ENCODE peak calls at places on chromosomes 16 and 17, in five cellular contexts. X, L, N, V and W are unnamed samples.

GRCh38 chr16:5604770-5605169 is 507.2 kb upstream of the EEF2KMT start:
- DNase-seq in X (no peak), N (peak; percentile 13), V (no peak), L (peak; percentile 8), W (no peak)

GRCh38 chr16:86833136-86833535 is 254.8 kb downstream of the FOXL1 start:
- DNase-seq in N (no peak), V (no peak), X (no peak), L (no peak), W (no peak)

GRCh38 chr17:6070895-6071511 is 824 bp downstream of the WSCD1 start:
- DNase-seq in X (no peak), L (no peak), N (peak; percentile 39), V (no peak), W (no peak)

GRCh38 chr17:74110467-74110866 is 93.0 kb upstream of the RPL38 start:
- DNase-seq in L (no peak), N (no peak), V (no peak), X (no peak), W (no peak)

GRCh38 chr16:15498427-15499175 is 64.2 kb downstream of the BMERB1 start:
- DNase-seq in X (no peak), V (no peak), N (no peak), L (no peak), W (no peak)

GRCh38 chr17:1940810-1941185 is 84.3 kb downstream of the RTN4RL1 start:
- DNase-seq in X (no peak), N (no peak), L (no peak), V (no peak), W (no peak)

GRCh38 chr16:11570796-11571195 is 15.9 kb downstream of the LITAF start:
- DNase-seq in N (no peak), X (no peak), L (no peak), V (no peak), W (no peak)

GRCh38 chr17:15947976-15948752 is 3.2 kb downstream of the ADORA2B start:
- DNase-seq in X (no peak), N (no peak), V (no peak), L (no peak), W (no peak)

GRCh38 chr17:60109161-60109560 is 30.4 kb upstream of the HEATR6 start:
- DNase-seq in N (no peak), L (no peak), V (no peak), X (no peak), W (no peak)

GRCh38 chr17:75238684-75239191 is 22.7 kb downstream of the GGA3 start:
- DNase-seq in L (peak; percentile 89), N (peak; percentile 70), V (peak; percentile 43), X (peak; percentile 45), W (peak; percentile 62)

GRCh38 chr16:66605177-66605999 is 884 bp downstream of the CMTM3 start:
- DNase-seq in L (peak; percentile 38), V (no peak), X (no peak), N (peak; percentile 59), W (no peak)

GRCh38 chr17:73724341-73724740 is 80.1 kb upstream of the SDK2 start:
- DNase-seq in V (no peak), L (no peak), X (no peak), N (no peak), W (no peak)

DNA sequence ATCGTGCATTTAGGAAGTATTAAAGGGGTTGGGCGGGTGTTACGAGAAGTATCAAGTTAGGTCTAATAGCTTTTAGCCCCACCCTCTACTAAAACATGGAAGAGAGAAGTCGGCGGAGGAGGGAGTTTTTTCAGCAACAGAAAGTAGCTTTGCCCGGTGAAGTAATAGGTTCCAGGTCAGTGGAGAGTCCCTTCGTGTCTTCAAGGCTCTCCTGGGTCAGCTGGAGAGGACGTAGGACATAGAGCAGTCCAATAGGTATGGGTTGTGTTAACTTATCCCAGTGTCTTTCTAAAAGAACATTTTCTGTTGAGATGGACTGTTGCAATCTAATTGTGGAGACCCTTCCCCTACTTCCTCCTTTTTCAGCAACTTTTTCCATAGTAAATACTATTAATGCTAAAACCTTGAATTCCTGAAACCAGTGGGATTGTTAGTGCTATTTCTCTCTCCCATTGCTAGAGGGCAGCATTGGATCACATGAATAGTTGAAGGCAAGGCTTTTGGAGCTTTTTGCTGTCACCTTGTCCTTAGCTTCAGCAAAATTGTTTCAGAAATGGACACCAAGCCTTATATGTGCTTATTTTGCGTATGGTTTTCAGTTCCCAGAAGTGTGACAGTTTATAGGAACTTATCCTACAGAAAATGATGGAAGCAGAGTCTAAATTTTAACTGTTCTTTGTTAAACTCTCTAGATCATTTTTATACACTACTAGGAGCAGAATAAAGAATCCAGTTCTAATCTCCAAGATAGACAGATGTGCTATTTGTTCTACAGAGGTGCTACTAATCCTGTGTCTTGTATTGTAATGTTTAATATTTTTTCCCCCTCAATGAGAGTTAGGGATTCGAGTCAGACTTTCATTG is 38.4 kb downstream of the UTP18 start:
- DNase-seq in X (no peak), V (peak; percentile 20), N (peak; percentile 23), L (peak; percentile 55), W (no peak)
- TF ChIP-seq CTCF in X (peak; percentile 72), V (peak; percentile 84), N (peak; percentile 35), L (peak; percentile 86), W (no peak)

DNA sequence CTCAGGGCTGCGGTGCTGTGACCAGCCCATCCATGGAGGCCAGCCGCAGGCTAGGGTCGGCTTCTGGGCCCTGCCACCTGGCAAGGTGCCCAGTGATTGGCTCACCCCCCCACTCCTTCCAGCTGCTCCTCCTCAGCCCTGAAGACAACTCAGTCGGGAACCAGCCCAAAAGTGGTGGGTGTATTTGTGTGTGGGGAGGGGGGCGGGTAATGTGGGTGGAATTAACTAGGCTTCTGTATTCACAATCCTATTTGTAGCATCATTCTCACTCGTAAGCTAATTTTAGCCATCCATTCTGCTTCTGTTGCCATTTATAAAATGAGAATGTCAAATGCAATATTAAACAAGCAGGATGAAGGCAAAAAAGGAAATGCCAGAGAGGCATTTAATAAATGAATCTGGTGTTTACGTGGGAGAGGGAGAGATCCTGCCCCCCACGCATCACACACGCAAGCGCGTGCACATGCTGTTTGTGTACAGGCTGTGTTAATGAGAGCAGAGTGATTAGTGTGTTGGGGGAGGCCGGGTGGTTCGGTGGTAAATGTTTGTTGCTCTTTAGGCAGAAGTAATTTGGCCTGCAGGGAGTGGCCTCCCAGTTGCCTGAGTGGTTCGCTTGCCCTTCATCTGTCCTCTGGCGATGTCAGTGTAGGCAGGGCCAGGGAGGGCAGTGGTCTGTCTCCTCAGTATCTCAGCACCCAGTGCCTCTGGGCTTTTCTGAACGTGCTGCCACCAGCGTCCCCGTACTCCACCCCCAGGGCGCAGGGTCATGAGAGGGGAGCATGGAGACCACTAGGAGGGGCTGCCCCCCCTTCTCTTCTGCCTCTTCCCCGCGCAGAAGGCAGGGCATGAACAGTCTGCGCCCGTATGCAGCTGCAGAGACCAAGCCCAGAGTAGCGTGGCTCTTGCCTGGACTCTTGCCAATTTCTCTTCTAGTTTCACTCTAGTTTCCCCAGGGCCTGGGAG is 140.0 kb downstream of the CCDC182 start:
- DNase-seq in L (peak; percentile 92), V (peak; percentile 24), X (peak; percentile 22), N (no peak), W (peak; percentile 64)
- TF ChIP-seq CTCF in L (peak; percentile 67), V (peak; percentile 6), X (no peak), N (no peak), W (no peak)

DNA sequence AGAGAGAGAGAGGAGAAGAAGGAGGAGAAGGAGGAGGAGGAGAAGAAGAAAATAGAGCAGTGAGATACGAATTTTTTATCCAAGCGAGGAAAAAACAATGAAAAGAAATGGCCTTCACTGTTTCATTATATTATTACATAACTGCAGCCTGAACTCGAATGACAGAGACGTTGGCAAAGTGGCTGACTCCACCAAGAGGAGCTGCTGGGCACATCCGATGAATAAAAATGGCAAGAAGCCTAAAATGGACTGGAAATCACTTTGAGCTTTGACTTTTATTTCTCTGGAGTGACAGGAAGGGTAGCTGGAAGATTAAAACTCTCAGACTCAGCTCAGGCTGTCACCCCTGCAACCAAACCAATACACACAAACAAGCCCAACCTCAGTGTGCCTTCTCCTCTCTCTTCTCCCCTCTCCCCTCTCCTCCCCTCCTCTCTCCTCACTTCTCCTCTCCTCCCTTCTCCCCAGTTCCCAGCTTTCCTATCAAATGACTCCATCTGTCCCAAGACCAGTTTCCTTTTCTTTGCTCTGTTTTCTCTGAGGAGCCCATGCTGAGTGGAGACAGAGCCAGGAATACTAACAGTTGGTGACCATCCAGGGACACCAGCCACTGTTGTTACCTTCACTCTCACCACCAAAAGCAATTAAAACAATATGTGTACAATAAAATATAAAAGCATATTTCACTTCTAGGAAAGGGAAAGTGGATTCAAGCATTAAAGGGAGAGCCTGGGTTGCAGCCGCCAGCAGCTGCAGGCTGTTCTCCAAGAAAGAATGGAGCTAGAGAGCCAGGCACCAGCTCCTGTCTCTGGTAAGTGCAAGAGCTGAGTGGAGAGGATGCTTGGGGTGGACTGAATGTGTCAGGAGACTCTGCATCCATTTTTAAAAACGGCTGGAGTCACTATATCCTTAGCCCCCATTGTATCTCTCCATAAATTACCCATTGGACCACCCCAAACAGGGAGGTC is 51.2 kb downstream of the SOX9 start:
- DNase-seq in L (no peak), X (no peak), N (no peak), V (no peak), W (no peak)
- TF ChIP-seq CTCF in L (no peak), X (no peak), N (no peak), V (no peak), W (no peak)

GRCh38 chr17:78307887-78308633 is 51.8 kb downstream of the SOCS3 start:
- DNase-seq in N (no peak), V (no peak), X (no peak), L (no peak), W (peak; percentile 70)
- TF ChIP-seq CTCF in N (no peak), V (no peak), X (no peak), L (no peak), W (peak; percentile 37)

GRCh38 chr16:55053071-55053415 is 122.4 kb downstream of the IRX5 start:
- DNase-seq in X (no peak), N (no peak), L (no peak), V (no peak), W (no peak)

GRCh38 chr16:55056585-55057520 is 126.2 kb downstream of the IRX5 start:
- DNase-seq in V (no peak), L (no peak), N (peak; percentile 62), X (no peak), W (no peak)

GRCh38 chr16:55052335-55053070 is 121.8 kb downstream of the IRX5 start:
- DNase-seq in L (no peak), N (no peak), V (no peak), X (no peak), W (no peak)

GRCh38 chr16:55057866-55058265 is 127.2 kb downstream of the IRX5 start:
- DNase-seq in X (no peak), L (no peak), N (no peak), V (no peak), W (no peak)

DNA sequence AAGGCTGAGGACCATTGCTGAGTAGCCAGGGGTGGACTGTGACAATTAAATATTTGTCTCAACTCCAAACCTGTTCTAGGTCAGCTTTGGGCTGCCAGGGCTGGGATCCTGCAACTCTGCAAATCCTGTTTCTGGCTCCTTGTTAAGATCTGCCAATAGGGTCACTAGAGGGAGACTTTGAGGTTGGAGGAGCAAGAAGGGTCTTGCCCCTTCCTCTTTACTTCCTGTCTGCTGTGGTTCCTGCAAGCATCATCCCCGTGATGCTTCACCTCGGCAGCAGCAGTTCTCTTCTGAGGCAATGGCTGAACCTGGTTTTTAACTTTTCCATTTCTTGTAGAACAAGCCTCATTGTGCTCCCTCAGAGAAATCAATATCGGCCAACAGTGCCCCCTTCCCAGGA is 124.6 kb downstream of the IRX5 start:
- DNase-seq in N (no peak), L (no peak), V (no peak), X (no peak), W (no peak)
- TF ChIP-seq CTCF in N (no peak), L (no peak), V (no peak), X (no peak), W (no peak)